ENCODE peak calls at places on chromosomes 2 and 18, in six cellular contexts. One of them, this sample, is unnamed.

GRCh38 chr2:230798769-230799399 is 65.9 kb upstream of the ITM2C start:
- DNase-seq in left ventricle myocardium inferior: no peak
- DNase-seq in GM04504: no peak
- DNase-seq in Peyer's patch: no peak
- DNase-seq in ecto neural progenitor cell: no peak
- DNase-seq in smooth muscle cell of the brain vasculature: peak
- DNase-seq in this sample: no peak

GRCh38 chr2:9021563-9022211 is 18.2 kb upstream of the MBOAT2 start:
- DNase-seq in GM04504: no peak
- DNase-seq in Peyer's patch: no peak
- DNase-seq in smooth muscle cell of the brain vasculature: no peak
- DNase-seq in left ventricle myocardium inferior: no peak
- DNase-seq in ecto neural progenitor cell: no peak
- DNase-seq in this sample: no peak

GRCh38 chr18:70322928-70323327 is 34.1 kb downstream of the SOCS6 start:
- DNase-seq in ecto neural progenitor cell: no peak
- DNase-seq in smooth muscle cell of the brain vasculature: no peak
- DNase-seq in Peyer's patch: no peak
- DNase-seq in GM04504: no peak
- DNase-seq in left ventricle myocardium inferior: no peak
- DNase-seq in this sample: no peak

GRCh38 chr2:167196461-167197252 is 308.4 kb downstream of the XIRP2 start:
- DNase-seq in Peyer's patch: no peak
- DNase-seq in smooth muscle cell of the brain vasculature: peak
- DNase-seq in GM04504: no peak
- DNase-seq in ecto neural progenitor cell: no peak
- DNase-seq in left ventricle myocardium inferior: peak
- DNase-seq in this sample: peak

GRCh38 chr2:239496700-239497099 is 95.9 kb upstream of the HDAC4 start:
- DNase-seq in GM04504: no peak
- DNase-seq in smooth muscle cell of the brain vasculature: no peak
- DNase-seq in left ventricle myocardium inferior: no peak
- DNase-seq in ecto neural progenitor cell: no peak
- DNase-seq in Peyer's patch: no peak
- DNase-seq in this sample: peak

GRCh38 chr2:201237486-201238241 is 22.7 kb upstream of the CASP8 start:
- DNase-seq in smooth muscle cell of the brain vasculature: no peak
- DNase-seq in GM04504: no peak
- DNase-seq in left ventricle myocardium inferior: no peak
- DNase-seq in Peyer's patch: no peak
- DNase-seq in ecto neural progenitor cell: no peak
- DNase-seq in this sample: peak

GRCh38 chr2:239596298-239596697 is 195.5 kb upstream of the HDAC4 start:
- DNase-seq in GM04504: no peak
- DNase-seq in ecto neural progenitor cell: peak
- DNase-seq in left ventricle myocardium inferior: no peak
- DNase-seq in Peyer's patch: no peak
- DNase-seq in smooth muscle cell of the brain vasculature: no peak
- DNase-seq in this sample: no peak

GRCh38 chr18:44423826-44424225 is 256.9 kb upstream of the SETBP1 start:
- DNase-seq in smooth muscle cell of the brain vasculature: no peak
- DNase-seq in ecto neural progenitor cell: no peak
- DNase-seq in left ventricle myocardium inferior: no peak
- DNase-seq in Peyer's patch: no peak
- DNase-seq in GM04504: no peak
- DNase-seq in this sample: no peak

GRCh38 chr2:68837164-68837860 is 33.9 kb downstream of the BMP10 start:
- DNase-seq in smooth muscle cell of the brain vasculature: no peak
- DNase-seq in Peyer's patch: peak
- DNase-seq in GM04504: no peak
- DNase-seq in left ventricle myocardium inferior: peak
- DNase-seq in ecto neural progenitor cell: peak
- DNase-seq in this sample: peak

GRCh38 chr2:41836944-41837343 is 210.9 kb upstream of the PKDCC start:
- DNase-seq in GM04504: no peak
- DNase-seq in Peyer's patch: no peak
- DNase-seq in left ventricle myocardium inferior: no peak
- DNase-seq in smooth muscle cell of the brain vasculature: peak
- DNase-seq in ecto neural progenitor cell: peak
- DNase-seq in this sample: peak

GRCh38 chr18:22363867-22364463 is 53.8 kb downstream of the CTAGE1 start:
- DNase-seq in left ventricle myocardium inferior: no peak
- DNase-seq in GM04504: no peak
- DNase-seq in smooth muscle cell of the brain vasculature: no peak
- DNase-seq in ecto neural progenitor cell: no peak
- DNase-seq in Peyer's patch: no peak
- DNase-seq in this sample: no peak

GRCh38 chr2:160199683-160200389 is at the start of gene ITGB6:
- DNase-seq in smooth muscle cell of the brain vasculature: no peak
- DNase-seq in GM04504: no peak
- DNase-seq in left ventricle myocardium inferior: no peak
- DNase-seq in Peyer's patch: no peak
- DNase-seq in ecto neural progenitor cell: no peak
- DNase-seq in this sample: no peak

GRCh38 chr2:130355578-130356431 is at the start of gene PTPN18:
- DNase-seq in GM04504: peak
- DNase-seq in left ventricle myocardium inferior: peak
- DNase-seq in ecto neural progenitor cell: peak
- DNase-seq in smooth muscle cell of the brain vasculature: peak
- DNase-seq in Peyer's patch: peak
- DNase-seq in this sample: peak

GRCh38 chr2:29879456-29879855 is 41.9 kb downstream of the ALK start:
- DNase-seq in smooth muscle cell of the brain vasculature: no peak
- DNase-seq in Peyer's patch: no peak
- DNase-seq in ecto neural progenitor cell: no peak
- DNase-seq in left ventricle myocardium inferior: no peak
- DNase-seq in GM04504: no peak
- DNase-seq in this sample: no peak

GRCh38 chr2:217415316-217415715 is 555.5 kb upstream of the TNP1 start:
- DNase-seq in GM04504: no peak
- DNase-seq in smooth muscle cell of the brain vasculature: no peak
- DNase-seq in left ventricle myocardium inferior: no peak
- DNase-seq in Peyer's patch: no peak
- DNase-seq in ecto neural progenitor cell: no peak
- DNase-seq in this sample: no peak

GRCh38 chr2:98458667-98459380 is 14.2 kb downstream of the INPP4A start:
- DNase-seq in GM04504: no peak
- DNase-seq in smooth muscle cell of the brain vasculature: no peak
- DNase-seq in left ventricle myocardium inferior: no peak
- DNase-seq in Peyer's patch: no peak
- DNase-seq in ecto neural progenitor cell: peak
- DNase-seq in this sample: no peak

GRCh38 chr2:105338020-105338385 is 663 bp downstream of the C2orf49 start:
- DNase-seq in GM04504: no peak
- DNase-seq in ecto neural progenitor cell: no peak
- DNase-seq in left ventricle myocardium inferior: no peak
- DNase-seq in smooth muscle cell of the brain vasculature: no peak
- DNase-seq in Peyer's patch: no peak
- DNase-seq in this sample: no peak

GRCh38 chr2:197356136-197356535 is 45.6 kb upstream of the ANKRD44 start:
- DNase-seq in smooth muscle cell of the brain vasculature: no peak
- DNase-seq in Peyer's patch: no peak
- DNase-seq in left ventricle myocardium inferior: no peak
- DNase-seq in GM04504: no peak
- DNase-seq in ecto neural progenitor cell: no peak
- DNase-seq in this sample: no peak

GRCh38 chr18:51342815-51343214 is 145.3 kb upstream of the MEX3C start:
- DNase-seq in smooth muscle cell of the brain vasculature: peak
- DNase-seq in GM04504: no peak
- DNase-seq in ecto neural progenitor cell: no peak
- DNase-seq in left ventricle myocardium inferior: no peak
- DNase-seq in Peyer's patch: no peak
- DNase-seq in this sample: no peak

GRCh38 chr2:230899786-230900185 is 25.3 kb downstream of the GPR55 start:
- DNase-seq in left ventricle myocardium inferior: no peak
- DNase-seq in GM04504: no peak
- DNase-seq in ecto neural progenitor cell: no peak
- DNase-seq in smooth muscle cell of the brain vasculature: no peak
- DNase-seq in Peyer's patch: no peak
- DNase-seq in this sample: no peak

GRCh38 chr2:223972656-223973102 is 15.4 kb downstream of the MRPL44 start:
- DNase-seq in left ventricle myocardium inferior: no peak
- DNase-seq in GM04504: no peak
- DNase-seq in Peyer's patch: no peak
- DNase-seq in smooth muscle cell of the brain vasculature: no peak
- DNase-seq in ecto neural progenitor cell: no peak
- DNase-seq in this sample: no peak

GRCh38 chr18:30487962-30488361 is 554.6 kb downstream of the DSC3 start:
- DNase-seq in ecto neural progenitor cell: no peak
- DNase-seq in left ventricle myocardium inferior: no peak
- DNase-seq in Peyer's patch: no peak
- DNase-seq in GM04504: no peak
- DNase-seq in smooth muscle cell of the brain vasculature: no peak
- DNase-seq in this sample: no peak

GRCh38 chr2:185417111-185417510 is 321.5 kb upstream of the FSIP2 start:
- DNase-seq in Peyer's patch: no peak
- DNase-seq in smooth muscle cell of the brain vasculature: no peak
- DNase-seq in left ventricle myocardium inferior: no peak
- DNase-seq in ecto neural progenitor cell: no peak
- DNase-seq in GM04504: no peak
- DNase-seq in this sample: no peak

GRCh38 chr2:205730701-205731271 is 48.5 kb downstream of the NRP2 start:
- DNase-seq in smooth muscle cell of the brain vasculature: no peak
- DNase-seq in ecto neural progenitor cell: no peak
- DNase-seq in Peyer's patch: no peak
- DNase-seq in GM04504: no peak
- DNase-seq in left ventricle myocardium inferior: no peak
- DNase-seq in this sample: no peak

GRCh38 chr2:237143676-237144440 is 58.2 kb downstream of the COPS8 start:
- DNase-seq in left ventricle myocardium inferior: no peak
- DNase-seq in GM04504: peak
- DNase-seq in ecto neural progenitor cell: no peak
- DNase-seq in Peyer's patch: no peak
- DNase-seq in smooth muscle cell of the brain vasculature: no peak
- DNase-seq in this sample: no peak

GRCh38 chr2:50529600-50530218 is 502.2 kb downstream of the NRXN1 start:
- DNase-seq in ecto neural progenitor cell: no peak
- DNase-seq in smooth muscle cell of the brain vasculature: peak
- DNase-seq in GM04504: peak
- DNase-seq in Peyer's patch: no peak
- DNase-seq in left ventricle myocardium inferior: no peak
- DNase-seq in this sample: no peak

GRCh38 chr2:2222931-2223330 is 108.1 kb downstream of the MYT1L start:
- DNase-seq in left ventricle myocardium inferior: no peak
- DNase-seq in ecto neural progenitor cell: no peak
- DNase-seq in smooth muscle cell of the brain vasculature: peak
- DNase-seq in Peyer's patch: no peak
- DNase-seq in GM04504: no peak
- DNase-seq in this sample: no peak

This sample was measured in mucosa of descending colon.